ENCODE peak calls at places on chromosomes 5 and 9, in eight cellular contexts. One of them, this sample, is unnamed.

GRCh38 chr5:172931001-172931536 is 28.2 kb upstream of the RPL26L1 start:
- DNase-seq in tibial nerve: peak; percentile 40
- DNase-seq in sigmoid colon: no peak
- DNase-seq in A549: peak; percentile 83
- DNase-seq in ovary: no peak
- DNase-seq in esophagus squamous epithelium: no peak
- DNase-seq in breast epithelium: no peak
- DNase-seq in IMR-90: peak; percentile 97
- DNase-seq in this sample: peak; percentile 70

GRCh38 chr9:20835364-20836286 is 151.6 kb downstream of the FOCAD start:
- DNase-seq in A549: no peak
- DNase-seq in ovary: no peak
- DNase-seq in esophagus squamous epithelium: no peak
- DNase-seq in tibial nerve: no peak
- DNase-seq in breast epithelium: no peak
- DNase-seq in IMR-90: peak; percentile 59
- DNase-seq in sigmoid colon: no peak
- DNase-seq in this sample: no peak

GRCh38 chr9:34279431-34279830 is 49.6 kb downstream of the KIF24 start:
- DNase-seq in A549: no peak
- DNase-seq in IMR-90: no peak
- DNase-seq in tibial nerve: no peak
- DNase-seq in esophagus squamous epithelium: no peak
- DNase-seq in ovary: no peak
- DNase-seq in sigmoid colon: no peak
- DNase-seq in breast epithelium: no peak
- DNase-seq in this sample: no peak

GRCh38 chr5:128163991-128164390 is 80.4 kb downstream of the SLC12A2 start:
- DNase-seq in IMR-90: peak; percentile 60
- DNase-seq in ovary: no peak
- DNase-seq in sigmoid colon: no peak
- DNase-seq in breast epithelium: no peak
- DNase-seq in tibial nerve: no peak
- DNase-seq in esophagus squamous epithelium: no peak
- DNase-seq in A549: no peak
- DNase-seq in this sample: peak; percentile 12

GRCh38 chr5:80990971-80991370 is 30.8 kb downstream of the RASGRF2 start:
- DNase-seq in IMR-90: no peak
- DNase-seq in sigmoid colon: no peak
- DNase-seq in breast epithelium: no peak
- DNase-seq in esophagus squamous epithelium: no peak
- DNase-seq in A549: no peak
- DNase-seq in tibial nerve: no peak
- DNase-seq in ovary: no peak
- DNase-seq in this sample: no peak

GRCh38 chr9:128020692-128021091 is 39.9 kb upstream of the EEIG1 start:
- DNase-seq in tibial nerve: no peak
- DNase-seq in ovary: no peak
- DNase-seq in sigmoid colon: no peak
- DNase-seq in breast epithelium: no peak
- DNase-seq in A549: no peak
- DNase-seq in esophagus squamous epithelium: no peak
- DNase-seq in IMR-90: no peak
- DNase-seq in this sample: no peak

GRCh38 chr9:134935056-134936020 is 17.6 kb upstream of the FCN1 start:
- DNase-seq in breast epithelium: no peak
- DNase-seq in ovary: no peak
- DNase-seq in sigmoid colon: no peak
- DNase-seq in A549: no peak
- DNase-seq in IMR-90: no peak
- DNase-seq in esophagus squamous epithelium: no peak
- DNase-seq in tibial nerve: no peak
- DNase-seq in this sample: no peak

GRCh38 chr9:127612993-127613954 is 1.2 kb downstream of the STXBP1 start:
- DNase-seq in esophagus squamous epithelium: no peak
- DNase-seq in tibial nerve: peak; percentile 71
- DNase-seq in breast epithelium: peak; percentile 57
- DNase-seq in sigmoid colon: peak; percentile 91
- DNase-seq in IMR-90: peak; percentile 57
- DNase-seq in A549: peak; percentile 70
- DNase-seq in ovary: peak; percentile 77
- DNase-seq in this sample: peak; percentile 93

GRCh38 chr9:8725635-8726034 is 926.1 kb upstream of the DMAC1 start:
- DNase-seq in A549: no peak
- DNase-seq in ovary: no peak
- DNase-seq in breast epithelium: no peak
- DNase-seq in tibial nerve: no peak
- DNase-seq in esophagus squamous epithelium: no peak
- DNase-seq in IMR-90: no peak
- DNase-seq in sigmoid colon: no peak
- DNase-seq in this sample: no peak

GRCh38 chr9:99822596-99823391 is 1.1 kb downstream of the NR4A3 start:
- DNase-seq in ovary: peak; percentile 46
- DNase-seq in tibial nerve: peak; percentile 21
- DNase-seq in A549: peak; percentile 43
- DNase-seq in breast epithelium: no peak
- DNase-seq in IMR-90: peak; percentile 51
- DNase-seq in sigmoid colon: peak; percentile 75
- DNase-seq in esophagus squamous epithelium: no peak
- DNase-seq in this sample: peak; percentile 69

GRCh38 chr5:84239509-84239908 is 145.2 kb downstream of the EDIL3 start:
- DNase-seq in esophagus squamous epithelium: no peak
- DNase-seq in A549: no peak
- DNase-seq in tibial nerve: no peak
- DNase-seq in breast epithelium: no peak
- DNase-seq in IMR-90: peak; percentile 70
- DNase-seq in sigmoid colon: no peak
- DNase-seq in ovary: no peak
- DNase-seq in this sample: peak; percentile 12

GRCh38 chr5:97118623-97119022 is 23.8 kb downstream of the LIX1 start:
- DNase-seq in tibial nerve: no peak
- DNase-seq in IMR-90: no peak
- DNase-seq in sigmoid colon: no peak
- DNase-seq in A549: no peak
- DNase-seq in esophagus squamous epithelium: no peak
- DNase-seq in ovary: no peak
- DNase-seq in breast epithelium: no peak
- DNase-seq in this sample: no peak

GRCh38 chr5:14706615-14707021 is 42.1 kb downstream of the OTULIN start:
- DNase-seq in A549: no peak
- DNase-seq in esophagus squamous epithelium: no peak
- DNase-seq in ovary: no peak
- DNase-seq in tibial nerve: no peak
- DNase-seq in breast epithelium: no peak
- DNase-seq in sigmoid colon: no peak
- DNase-seq in IMR-90: peak; percentile 79
- DNase-seq in this sample: no peak

GRCh38 chr9:20823051-20823450 is 139.0 kb downstream of the FOCAD start:
- DNase-seq in esophagus squamous epithelium: no peak
- DNase-seq in breast epithelium: no peak
- DNase-seq in tibial nerve: no peak
- DNase-seq in IMR-90: peak; percentile 23
- DNase-seq in sigmoid colon: no peak
- DNase-seq in ovary: no peak
- DNase-seq in A549: no peak
- DNase-seq in this sample: no peak

GRCh38 chr9:5714501-5715401 is 85.8 kb downstream of the RIC1 start:
- DNase-seq in tibial nerve: no peak
- DNase-seq in A549: no peak
- DNase-seq in esophagus squamous epithelium: no peak
- DNase-seq in breast epithelium: no peak
- DNase-seq in IMR-90: peak; percentile 61
- DNase-seq in sigmoid colon: no peak
- DNase-seq in ovary: no peak
- DNase-seq in this sample: no peak

GRCh38 chr9:30758726-30759446 is 1625.6 kb upstream of the ACO1 start:
- DNase-seq in esophagus squamous epithelium: no peak
- DNase-seq in breast epithelium: no peak
- DNase-seq in A549: no peak
- DNase-seq in IMR-90: no peak
- DNase-seq in tibial nerve: no peak
- DNase-seq in ovary: no peak
- DNase-seq in sigmoid colon: peak; percentile 60
- DNase-seq in this sample: no peak

GRCh38 chr5:6392571-6392970 is 14.2 kb upstream of the MED10 start:
- DNase-seq in IMR-90: no peak
- DNase-seq in breast epithelium: no peak
- DNase-seq in A549: no peak
- DNase-seq in sigmoid colon: no peak
- DNase-seq in tibial nerve: no peak
- DNase-seq in esophagus squamous epithelium: no peak
- DNase-seq in ovary: no peak
- DNase-seq in this sample: no peak
- TF ChIP-seq POLR2A in IMR-90: no peak
- TF ChIP-seq POLR2A in breast epithelium: no peak
- TF ChIP-seq POLR2A in A549: no peak
- TF ChIP-seq POLR2A in sigmoid colon: no peak
- TF ChIP-seq POLR2A in tibial nerve: no peak
- TF ChIP-seq POLR2A in esophagus squamous epithelium: no peak
- TF ChIP-seq POLR2A in ovary: no peak
- TF ChIP-seq POLR2A in this sample: no peak

GRCh38 chr5:142356716-142357468 is 32.1 kb upstream of the SPRY4 start:
- DNase-seq in sigmoid colon: peak; percentile 93
- DNase-seq in A549: peak; percentile 87
- DNase-seq in tibial nerve: peak; percentile 75
- DNase-seq in IMR-90: peak; percentile 92
- DNase-seq in ovary: peak; percentile 84
- DNase-seq in breast epithelium: peak; percentile 67
- DNase-seq in esophagus squamous epithelium: peak; percentile 40
- DNase-seq in this sample: peak; percentile 76
- TF ChIP-seq POLR2A in sigmoid colon: no peak
- TF ChIP-seq POLR2A in A549: peak; percentile 68
- TF ChIP-seq POLR2A in tibial nerve: peak; percentile 18
- TF ChIP-seq POLR2A in IMR-90: peak; percentile 83
- TF ChIP-seq POLR2A in ovary: peak; percentile 76
- TF ChIP-seq POLR2A in breast epithelium: no peak
- TF ChIP-seq POLR2A in esophagus squamous epithelium: peak; percentile 68
- TF ChIP-seq POLR2A in this sample: peak; percentile 49

GRCh38 chr5:65624025-65624569 is at the start of gene TRIM23:
- DNase-seq in sigmoid colon: peak; percentile 96
- DNase-seq in ovary: peak; percentile 89
- DNase-seq in tibial nerve: peak; percentile 84
- DNase-seq in IMR-90: peak; percentile 91
- DNase-seq in esophagus squamous epithelium: peak; percentile 74
- DNase-seq in A549: peak; percentile 79
- DNase-seq in breast epithelium: peak; percentile 86
- DNase-seq in this sample: peak; percentile 80
- TF ChIP-seq POLR2A in sigmoid colon: no peak
- TF ChIP-seq POLR2A in ovary: peak; percentile 38
- TF ChIP-seq POLR2A in tibial nerve: no peak
- TF ChIP-seq POLR2A in IMR-90: peak; percentile 2
- TF ChIP-seq POLR2A in esophagus squamous epithelium: peak; percentile 48
- TF ChIP-seq POLR2A in A549: peak; percentile 66
- TF ChIP-seq POLR2A in breast epithelium: no peak
- TF ChIP-seq POLR2A in this sample: peak; percentile 74

GRCh38 chr5:77777911-77778310 is 1.8 kb upstream of the TBCA start:
- DNase-seq in breast epithelium: no peak
- DNase-seq in sigmoid colon: no peak
- DNase-seq in A549: no peak
- DNase-seq in ovary: no peak
- DNase-seq in IMR-90: no peak
- DNase-seq in tibial nerve: no peak
- DNase-seq in esophagus squamous epithelium: no peak
- DNase-seq in this sample: no peak

GRCh38 chr5:77774981-77775772 is 962 bp downstream of the TBCA start:
- DNase-seq in breast epithelium: no peak
- DNase-seq in ovary: no peak
- DNase-seq in tibial nerve: no peak
- DNase-seq in IMR-90: no peak
- DNase-seq in esophagus squamous epithelium: no peak
- DNase-seq in sigmoid colon: no peak
- DNase-seq in A549: no peak
- DNase-seq in this sample: no peak

GRCh38 chr5:77777281-77777892 is 1.2 kb upstream of the TBCA start:
- DNase-seq in A549: no peak
- DNase-seq in ovary: no peak
- DNase-seq in esophagus squamous epithelium: no peak
- DNase-seq in breast epithelium: no peak
- DNase-seq in IMR-90: peak; percentile 49
- DNase-seq in tibial nerve: no peak
- DNase-seq in sigmoid colon: no peak
- DNase-seq in this sample: peak; percentile 4

GRCh38 chr5:77776606-77777206 is 567 bp upstream of the TBCA start:
- DNase-seq in esophagus squamous epithelium: no peak
- DNase-seq in IMR-90: peak; percentile 67
- DNase-seq in sigmoid colon: no peak
- DNase-seq in breast epithelium: no peak
- DNase-seq in tibial nerve: no peak
- DNase-seq in A549: no peak
- DNase-seq in ovary: no peak
- DNase-seq in this sample: no peak

DNA sequence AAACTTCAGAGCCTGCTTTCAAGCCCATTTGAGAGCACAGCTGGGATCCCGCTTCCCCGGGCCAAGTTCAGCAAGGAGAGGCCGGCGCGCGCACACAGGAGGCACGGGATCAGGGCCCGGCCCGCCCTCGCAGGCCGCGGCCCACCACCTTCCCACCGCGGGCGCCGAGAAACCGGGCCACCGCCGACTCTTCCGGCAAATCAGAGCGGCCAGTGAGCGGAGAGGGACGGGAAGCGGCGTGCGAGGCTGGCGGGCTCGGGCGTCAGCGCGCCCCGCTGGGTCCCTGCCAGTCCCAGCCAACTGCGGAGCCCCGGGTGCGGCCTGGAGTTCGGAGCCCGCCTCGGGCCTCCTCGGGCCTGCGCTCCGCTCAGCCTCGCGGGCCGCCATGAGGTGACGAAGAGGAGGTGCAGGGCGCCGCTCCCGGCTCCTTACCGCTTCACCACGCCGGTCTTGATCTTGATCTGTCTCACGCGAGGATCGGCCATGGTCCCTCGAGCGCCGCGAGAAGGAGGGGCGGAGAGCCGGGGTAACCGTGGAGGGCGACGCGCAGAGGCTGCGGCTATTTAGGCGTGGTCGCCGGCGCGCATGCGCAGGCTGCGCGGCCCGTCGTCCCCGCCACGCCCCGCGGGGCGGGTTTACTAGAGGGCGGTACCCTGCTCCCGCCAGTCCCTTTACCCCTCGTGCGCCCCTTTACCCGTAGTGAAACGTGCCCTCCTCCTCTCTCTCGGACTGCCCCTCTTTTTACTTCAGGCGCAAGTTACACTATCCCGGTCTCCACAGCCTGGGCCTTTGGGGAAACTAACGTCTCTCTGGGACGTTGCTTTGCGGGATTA is at the start of gene TBCA:
- DNase-seq in tibial nerve: peak; percentile 72
- DNase-seq in A549: peak; percentile 55
- DNase-seq in IMR-90: peak; percentile 91
- DNase-seq in sigmoid colon: peak; percentile 93
- DNase-seq in breast epithelium: peak; percentile 78
- DNase-seq in esophagus squamous epithelium: peak; percentile 40
- DNase-seq in ovary: peak; percentile 93
- DNase-seq in this sample: peak; percentile 70
- TF ChIP-seq POLR2A in tibial nerve: peak; percentile 80
- TF ChIP-seq POLR2A in A549: peak; percentile 77
- TF ChIP-seq POLR2A in IMR-90: peak; percentile 81
- TF ChIP-seq POLR2A in sigmoid colon: peak; percentile 80
- TF ChIP-seq POLR2A in breast epithelium: peak; percentile 89
- TF ChIP-seq POLR2A in esophagus squamous epithelium: peak; percentile 91
- TF ChIP-seq POLR2A in ovary: peak; percentile 93
- TF ChIP-seq POLR2A in this sample: peak; percentile 91

This sample was measured in H54.